ENCODE peak calls at places on chromosome 19, in six cellular contexts. F, Y, D, X, Q and E are unnamed samples.

GRCh38 chr19:10603873-10604459 is 16.9 kb upstream of the AP1M2 start:
- DNase-seq in Y (no peak), X (no peak), F (no peak), Q (no peak), D (no peak), E (no peak)

GRCh38 chr19:31316201-31316951 is 32.9 kb downstream of the TSHZ3 start:
- DNase-seq in D (no peak), F (no peak), Q (no peak), X (peak; percentile 26), Y (no peak), E (no peak)

GRCh38 chr19:55253842-55254624 is 4.8 kb downstream of the PPP6R1 start:
- DNase-seq in F (no peak), D (no peak), Q (no peak), Y (peak; percentile 53), X (no peak), E (no peak)

GRCh38 chr19:33559996-33560395 is 38.4 kb upstream of the PEPD start:
- DNase-seq in F (no peak), D (no peak), X (no peak), Q (no peak), Y (no peak), E (peak; percentile 45)

GRCh38 chr19:17797397-17798201 is 2.7 kb downstream of the B3GNT3 start:
- DNase-seq in D (no peak), Y (no peak), Q (no peak), X (peak; percentile 77), F (no peak), E (no peak)

GRCh38 chr19:15116856-15117255 is 9.7 kb downstream of the SYDE1 start:
- DNase-seq in F (no peak), X (no peak), Y (no peak), Q (no peak), D (no peak), E (peak; percentile 55)

GRCh38 chr19:41363371-41363752 is 587 bp downstream of the B9D2 start:
- DNase-seq in D (no peak), X (no peak), F (no peak), Y (no peak), Q (no peak), E (no peak)

GRCh38 chr19:49301165-49301865 is 23.7 kb downstream of the SLC6A16 start:
- DNase-seq in Y (peak; percentile 59), Q (peak; percentile 66), X (peak; percentile 44), D (peak; percentile 55), F (no peak), E (peak; percentile 94)

GRCh38 chr19:6110360-6110977 is at the start of gene RFX2:
- DNase-seq in Y (peak; percentile 99), Q (peak; percentile 98), F (peak; percentile 97), D (peak; percentile 99), X (peak; percentile 96), E (peak; percentile 100)

GRCh38 chr19:49113762-49114629 is at the start of gene LIN7B:
- DNase-seq in D (no peak), X (peak; percentile 29), Q (peak; percentile 44), F (no peak), Y (peak; percentile 74), E (no peak)

GRCh38 chr19:48424694-48425219 is 21.0 kb upstream of the GRWD1 start:
- DNase-seq in D (no peak), F (no peak), Q (no peak), Y (no peak), X (peak; percentile 78), E (no peak)

GRCh38 chr19:8397291-8397690 is 7.1 kb downstream of the RAB11B start:
- DNase-seq in D (no peak), Q (no peak), Y (no peak), F (no peak), X (no peak), E (peak; percentile 54)